ENCODE peak calls at places on chromosomes 4 and X, in nine cellular contexts. One of them, this sample, is unnamed.

GRCh38 chr4:7547368-7548040 is 112.8 kb upstream of the PSAPL1 start:
- DNase-seq in omental fat pad: no peak
- DNase-seq in left ventricle myocardium inferior: no peak
- DNase-seq in ELR: peak
- DNase-seq in HTR-8/SVneo: no peak
- DNase-seq in H1: no peak
- DNase-seq in germinal center: no peak
- DNase-seq in stimulated activated CD4-positive, alpha-beta T cell treated with anti-CD3 and anti-CD28 coated beads, TNF-alpha, amount 100 ng/mL, for 48 hours: no peak
- DNase-seq in NAMALWA: no peak
- DNase-seq in this sample: no peak

GRCh38 chr4:174037049-174037448 is 246.4 kb downstream of the FBXO8 start:
- DNase-seq in omental fat pad: no peak
- DNase-seq in left ventricle myocardium inferior: no peak
- DNase-seq in ELR: no peak
- DNase-seq in HTR-8/SVneo: no peak
- DNase-seq in H1: no peak
- DNase-seq in germinal center: no peak
- DNase-seq in stimulated activated CD4-positive, alpha-beta T cell treated with anti-CD3 and anti-CD28 coated beads, TNF-alpha, amount 100 ng/mL, for 48 hours: no peak
- DNase-seq in NAMALWA: no peak
- DNase-seq in this sample: no peak

GRCh38 chr4:156298230-156298629 is 344.6 kb upstream of the CTSO start:
- DNase-seq in omental fat pad: no peak
- DNase-seq in left ventricle myocardium inferior: no peak
- DNase-seq in ELR: peak
- DNase-seq in HTR-8/SVneo: no peak
- DNase-seq in H1: no peak
- DNase-seq in germinal center: no peak
- DNase-seq in stimulated activated CD4-positive, alpha-beta T cell treated with anti-CD3 and anti-CD28 coated beads, TNF-alpha, amount 100 ng/mL, for 48 hours: no peak
- DNase-seq in NAMALWA: no peak
- DNase-seq in this sample: no peak

GRCh38 chr4:26619784-26620183 is 35.9 kb downstream of the TBC1D19 start:
- DNase-seq in omental fat pad: no peak
- DNase-seq in left ventricle myocardium inferior: no peak
- DNase-seq in ELR: peak
- DNase-seq in HTR-8/SVneo: no peak
- DNase-seq in H1: no peak
- DNase-seq in germinal center: no peak
- DNase-seq in stimulated activated CD4-positive, alpha-beta T cell treated with anti-CD3 and anti-CD28 coated beads, TNF-alpha, amount 100 ng/mL, for 48 hours: no peak
- DNase-seq in NAMALWA: no peak
- DNase-seq in this sample: no peak

GRCh38 chrX:94560930-94561329 is 886.9 kb downstream of the FAM133A start:
- DNase-seq in omental fat pad: no peak
- DNase-seq in left ventricle myocardium inferior: no peak
- DNase-seq in ELR: no peak
- DNase-seq in HTR-8/SVneo: no peak
- DNase-seq in H1: no peak
- DNase-seq in germinal center: no peak
- DNase-seq in stimulated activated CD4-positive, alpha-beta T cell treated with anti-CD3 and anti-CD28 coated beads, TNF-alpha, amount 100 ng/mL, for 48 hours: no peak
- DNase-seq in NAMALWA: no peak
- DNase-seq in this sample: no peak

GRCh38 chrX:88425739-88426138 is 321.3 kb upstream of the CPXCR1 start:
- DNase-seq in omental fat pad: no peak
- DNase-seq in left ventricle myocardium inferior: no peak
- DNase-seq in ELR: no peak
- DNase-seq in HTR-8/SVneo: no peak
- DNase-seq in H1: no peak
- DNase-seq in germinal center: no peak
- DNase-seq in stimulated activated CD4-positive, alpha-beta T cell treated with anti-CD3 and anti-CD28 coated beads, TNF-alpha, amount 100 ng/mL, for 48 hours: no peak
- DNase-seq in NAMALWA: peak
- DNase-seq in this sample: no peak

GRCh38 chrX:48064261-48064660 is 7.2 kb downstream of the ZNF630 start:
- DNase-seq in omental fat pad: no peak
- DNase-seq in left ventricle myocardium inferior: no peak
- DNase-seq in ELR: no peak
- DNase-seq in HTR-8/SVneo: no peak
- DNase-seq in H1: no peak
- DNase-seq in germinal center: no peak
- DNase-seq in stimulated activated CD4-positive, alpha-beta T cell treated with anti-CD3 and anti-CD28 coated beads, TNF-alpha, amount 100 ng/mL, for 48 hours: no peak
- DNase-seq in NAMALWA: no peak
- DNase-seq in this sample: no peak

GRCh38 chr4:120630432-120630831 is 292.1 kb downstream of the PRDM5 start:
- DNase-seq in omental fat pad: no peak
- DNase-seq in left ventricle myocardium inferior: no peak
- DNase-seq in ELR: peak
- DNase-seq in HTR-8/SVneo: no peak
- DNase-seq in H1: no peak
- DNase-seq in germinal center: no peak
- DNase-seq in stimulated activated CD4-positive, alpha-beta T cell treated with anti-CD3 and anti-CD28 coated beads, TNF-alpha, amount 100 ng/mL, for 48 hours: no peak
- DNase-seq in NAMALWA: no peak
- DNase-seq in this sample: no peak

GRCh38 chrX:2516612-2517011 is 15.8 kb upstream of the DHRSX start:
- DNase-seq in omental fat pad: no peak
- DNase-seq in left ventricle myocardium inferior: no peak
- DNase-seq in ELR: no peak
- DNase-seq in HTR-8/SVneo: no peak
- DNase-seq in H1: no peak
- DNase-seq in germinal center: no peak
- DNase-seq in stimulated activated CD4-positive, alpha-beta T cell treated with anti-CD3 and anti-CD28 coated beads, TNF-alpha, amount 100 ng/mL, for 48 hours: no peak
- DNase-seq in NAMALWA: peak
- DNase-seq in this sample: no peak

GRCh38 chr4:1808396-1808795 is 15.3 kb downstream of the FGFR3 start:
- DNase-seq in omental fat pad: no peak
- DNase-seq in left ventricle myocardium inferior: no peak
- DNase-seq in ELR: no peak
- DNase-seq in HTR-8/SVneo: no peak
- DNase-seq in H1: no peak
- DNase-seq in germinal center: no peak
- DNase-seq in stimulated activated CD4-positive, alpha-beta T cell treated with anti-CD3 and anti-CD28 coated beads, TNF-alpha, amount 100 ng/mL, for 48 hours: no peak
- DNase-seq in NAMALWA: no peak
- DNase-seq in this sample: no peak

GRCh38 chr4:150402968-150403367 is 179.0 kb upstream of the MAB21L2 start:
- DNase-seq in omental fat pad: no peak
- DNase-seq in left ventricle myocardium inferior: peak
- DNase-seq in ELR: no peak
- DNase-seq in HTR-8/SVneo: no peak
- DNase-seq in H1: no peak
- DNase-seq in germinal center: no peak
- DNase-seq in stimulated activated CD4-positive, alpha-beta T cell treated with anti-CD3 and anti-CD28 coated beads, TNF-alpha, amount 100 ng/mL, for 48 hours: no peak
- DNase-seq in NAMALWA: peak
- DNase-seq in this sample: no peak

GRCh38 chrX:13518126-13518525 is 51.3 kb upstream of the EGFL6 start:
- DNase-seq in omental fat pad: no peak
- DNase-seq in left ventricle myocardium inferior: no peak
- DNase-seq in ELR: no peak
- DNase-seq in HTR-8/SVneo: no peak
- DNase-seq in H1: no peak
- DNase-seq in germinal center: no peak
- DNase-seq in stimulated activated CD4-positive, alpha-beta T cell treated with anti-CD3 and anti-CD28 coated beads, TNF-alpha, amount 100 ng/mL, for 48 hours: no peak
- DNase-seq in NAMALWA: no peak
- DNase-seq in this sample: no peak

GRCh38 chrX:41692162-41692749 is 3.5 kb downstream of the GPR34 start:
- DNase-seq in omental fat pad: no peak
- DNase-seq in left ventricle myocardium inferior: no peak
- DNase-seq in ELR: no peak
- DNase-seq in HTR-8/SVneo: no peak
- DNase-seq in H1: no peak
- DNase-seq in germinal center: no peak
- DNase-seq in stimulated activated CD4-positive, alpha-beta T cell treated with anti-CD3 and anti-CD28 coated beads, TNF-alpha, amount 100 ng/mL, for 48 hours: no peak
- DNase-seq in NAMALWA: no peak
- DNase-seq in this sample: no peak

GRCh38 chrX:78321809-78322208 is 5.6 kb downstream of the CYSLTR1 start:
- DNase-seq in omental fat pad: no peak
- DNase-seq in left ventricle myocardium inferior: peak
- DNase-seq in ELR: no peak
- DNase-seq in HTR-8/SVneo: no peak
- DNase-seq in H1: no peak
- DNase-seq in germinal center: peak
- DNase-seq in stimulated activated CD4-positive, alpha-beta T cell treated with anti-CD3 and anti-CD28 coated beads, TNF-alpha, amount 100 ng/mL, for 48 hours: no peak
- DNase-seq in NAMALWA: peak
- DNase-seq in this sample: no peak